ENCODE peak calls at places on chromosomes 1 and 21, in four cellular contexts. I, J, U and K are unnamed samples.

GRCh38 chr1:227316941-227317540 is 1.3 kb downstream of the CDC42BPA start:
- DNase-seq in I (no peak), U (peak), J (no peak), K (peak)

GRCh38 chr1:152817309-152817708 is 5.5 kb downstream of the LCE1B start:
- DNase-seq in J (no peak), I (no peak), U (peak), K (peak)

GRCh38 chr1:203351037-203351625 is at the start of gene FMOD:
- DNase-seq in U (no peak), J (no peak), I (no peak), K (no peak)

GRCh38 chr1:26723013-26723991 is 27.5 kb downstream of the ARID1A start:
- DNase-seq in I (peak), J (peak), U (peak), K (peak)

GRCh38 chr21:46081862-46082637 is 15.9 kb upstream of the COL6A2 start:
- DNase-seq in J (no peak), U (no peak), I (peak), K (no peak)

GRCh38 chr21:36422279-36423098 is 37.3 kb downstream of the CHAF1B start:
- DNase-seq in J (peak), I (peak), U (peak), K (peak)

GRCh38 chr1:20185834-20186782 is at the start of the genes PLA2G2C and UBXN10:
- DNase-seq in J (no peak), I (peak), U (no peak), K (no peak)

GRCh38 chr21:35427320-35428040 is 378.4 kb upstream of the RUNX1 start:
- DNase-seq in J (no peak), U (no peak), I (no peak), K (no peak)

GRCh38 chr1:230335861-230336549 is 90.1 kb downstream of the PGBD5 start:
- DNase-seq in J (no peak), U (no peak), I (no peak), K (no peak)

GRCh38 chr1:44076093-44076492 is 42.5 kb upstream of the KLF17 start:
- DNase-seq in J (no peak), U (no peak), I (no peak), K (no peak)

GRCh38 chr1:32393136-32393535 is 1.1 kb downstream of the BSDC1 start:
- DNase-seq in U (no peak), I (no peak), J (no peak), K (peak)

GRCh38 chr1:149936992-149937705 is 470 bp upstream of the MTMR11 start:
- DNase-seq in J (no peak), U (peak), I (no peak), K (peak)

GRCh38 chr1:203765029-203765837 is at the start of gene LAX1:
- DNase-seq in J (no peak), I (no peak), U (no peak), K (no peak)

GRCh38 chr1:15936025-15936424 is 39.9 kb downstream of the ZBTB17 start:
- DNase-seq in U (no peak), J (no peak), I (no peak), K (no peak)

GRCh38 chr1:101128211-101128727 is 102.7 kb upstream of the DPH5 start:
- DNase-seq in U (no peak), I (no peak), J (no peak), K (no peak)

GRCh38 chr1:197468581-197469175 is 200.6 kb downstream of the CRB1 start:
- DNase-seq in U (no peak), J (no peak), I (no peak), K (no peak)

GRCh38 chr1:161720341-161720887 is 930 bp upstream of the FCRLB start:
- DNase-seq in I (no peak), J (no peak), U (no peak), K (no peak)

GRCh38 chr1:20371883-20372282 is 81.2 kb downstream of the VWA5B1 start:
- DNase-seq in J (no peak), I (no peak), U (peak), K (no peak)

GRCh38 chr21:30329203-30329868 is 8.2 kb downstream of the KRTAP27-1 start:
- DNase-seq in U (peak), J (no peak), I (no peak), K (peak)

GRCh38 chr21:36792505-36792967 is 93.6 kb downstream of the SIM2 start:
- DNase-seq in U (peak), I (no peak), J (no peak), K (peak)

GRCh38 chr1:58576727-58577675 is at the start of gene TACSTD2:
- DNase-seq in J (no peak), I (peak), U (peak), K (peak)

GRCh38 chr1:67746299-67746698 is 61.3 kb downstream of the GADD45A start:
- DNase-seq in U (no peak), I (no peak), J (no peak), K (no peak)

GRCh38 chr1:59976194-59977074 is 49.9 kb upstream of the CYP2J2 start:
- DNase-seq in U (peak), J (peak), I (peak), K (peak)

GRCh38 chr1:207035877-207036558 is 3.5 kb upstream of the C1orf116 start:
- DNase-seq in J (no peak), I (no peak), U (peak), K (no peak)

GRCh38 chr1:44472614-44473262 is 67.7 kb downstream of the RNF220 start:
- DNase-seq in I (no peak), U (no peak), J (no peak), K (no peak)

GRCh38 chr1:100699744-100700143 is 19.8 kb upstream of the VCAM1 start:
- DNase-seq in J (no peak), U (peak), I (no peak), K (no peak)

GRCh38 chr1:14190508-14190907 is 408.0 kb upstream of the KAZN start:
- DNase-seq in U (peak), I (no peak), J (no peak), K (peak)

GRCh38 chr1:29650476-29650875 is 414.2 kb downstream of the PTPRU start:
- DNase-seq in J (no peak), U (no peak), I (peak), K (no peak)

GRCh38 chr21:36193200-36193599 is 36.6 kb downstream of the DOP1B start:
- DNase-seq in U (peak), J (no peak), I (no peak), K (peak)

GRCh38 chr1:231139125-231139649 is 22.7 kb upstream of the TRIM67 start:
- DNase-seq in J (no peak), I (no peak), U (peak), K (peak)

GRCh38 chr1:237786066-237786719 is 104.5 kb downstream of the ZP4 start:
- DNase-seq in I (no peak), U (no peak), J (no peak), K (no peak)

GRCh38 chr1:29668761-29669487 is 432.6 kb downstream of the PTPRU start:
- DNase-seq in I (no peak), U (no peak), J (no peak), K (no peak)

GRCh38 chr1:63322944-63323865 is 838 bp downstream of the FOXD3 start:
- DNase-seq in U (no peak), J (no peak), I (peak), K (peak)

GRCh38 chr1:229094476-229095311 is 176.2 kb upstream of the RAB4A start:
- DNase-seq in J (no peak), U (peak), I (peak), K (peak)

GRCh38 chr1:184329962-184330868 is 56.6 kb upstream of the C1orf21 start:
- DNase-seq in U (peak), I (no peak), J (no peak), K (peak)

GRCh38 chr21:44432841-44433790 is 22.2 kb upstream of the LRRC3 start:
- DNase-seq in J (no peak), I (peak), U (no peak), K (no peak)

GRCh38 chr1:231383159-231383855 is 38.8 kb downstream of the EGLN1 start:
- DNase-seq in U (peak), J (no peak), I (peak), K (peak)

GRCh38 chr1:84300991-84301758 is at the start of gene SAMD13:
- DNase-seq in I (peak), U (peak), J (no peak), K (peak)
- H3K27ac ChIP-seq in I (no peak), U (peak), J (no peak), K (no peak)

GRCh38 chr1:65417729-65418128 is 2.7 kb upstream of the LEPR start:
- DNase-seq in U (peak), J (no peak), I (no peak), K (peak)
- H3K27ac ChIP-seq in U (no peak), J (no peak), I (no peak), K (peak)

GRCh38 chr1:70567167-70567566 is 156.1 kb downstream of the CTH start:
- DNase-seq in U (no peak), J (no peak), I (no peak), K (no peak)
- H3K27ac ChIP-seq in U (no peak), J (no peak), I (no peak), K (no peak)

GRCh38 chr1:94772230-94772641 is 47.9 kb upstream of the SLC44A3 start:
- DNase-seq in I (no peak), J (no peak), U (peak), K (peak)
- H3K27ac ChIP-seq in I (no peak), J (no peak), U (no peak), K (no peak)

GRCh38 chr21:38831526-38832467 is 26.1 kb downstream of the ETS2 start:
- DNase-seq in U (peak), I (peak), J (no peak), K (peak)
- H3K27ac ChIP-seq in U (peak), I (peak), J (no peak), K (peak)

DNA sequence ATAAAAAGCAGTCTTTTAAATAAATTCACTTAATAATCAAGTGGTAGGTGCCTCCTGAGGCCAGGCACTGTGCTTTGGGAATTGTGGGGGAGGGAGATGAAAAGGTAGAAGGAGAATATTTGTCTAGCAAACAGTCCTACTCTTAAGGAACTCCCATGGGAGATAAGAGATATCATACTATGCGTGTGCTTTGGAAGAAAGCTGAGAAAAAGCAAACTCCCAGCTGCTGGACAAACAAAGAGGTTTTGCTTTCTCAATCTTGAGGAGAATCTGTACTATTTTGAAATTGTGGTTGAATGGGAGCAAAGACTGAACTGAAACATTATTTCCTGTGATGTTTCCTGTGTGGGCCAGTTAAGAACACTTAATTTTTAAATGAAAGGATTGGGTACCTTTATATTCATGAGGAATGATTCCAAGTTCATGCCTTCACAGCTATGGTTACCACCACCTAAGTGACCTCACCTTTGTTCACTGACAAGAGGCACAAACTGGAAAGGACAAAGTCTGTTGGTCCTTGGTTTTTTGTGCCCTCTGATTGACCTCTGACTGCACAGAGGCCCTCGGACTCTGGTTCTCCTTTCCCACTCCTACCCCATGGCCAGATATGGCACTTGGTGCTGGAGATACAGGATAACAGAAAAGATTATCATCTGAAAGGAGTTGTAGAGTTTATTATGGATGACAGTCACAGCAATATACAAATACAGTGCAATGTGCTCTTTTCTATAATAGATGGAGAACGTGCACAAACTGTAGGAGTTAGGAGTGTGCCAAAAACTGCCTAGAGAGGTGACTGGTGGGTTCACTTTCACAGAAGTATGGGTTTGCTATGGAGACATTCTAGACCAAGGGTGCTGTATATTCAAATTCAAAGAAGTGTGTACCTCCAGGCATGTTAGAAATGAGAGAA is 1.6 kb downstream of the CD53 start:
- DNase-seq in J (no peak), I (no peak), U (no peak), K (no peak)
- H3K27ac ChIP-seq in J (no peak), I (peak), U (no peak), K (no peak)

GRCh38 chr1:224933584-224933983 is 4.1 kb downstream of the DNAH14 start:
- DNase-seq in U (no peak), I (no peak), J (no peak), K (no peak)

GRCh38 chr1:224928906-224929305 is 569 bp upstream of the DNAH14 start:
- DNase-seq in I (no peak), J (no peak), U (no peak), K (no peak)

GRCh38 chr1:224931605-224932004 is 2.1 kb downstream of the DNAH14 start:
- DNase-seq in U (no peak), I (no peak), J (no peak), K (no peak)

GRCh38 chr1:224932607-224933249 is 3.3 kb downstream of the DNAH14 start:
- DNase-seq in J (no peak), U (no peak), I (no peak), K (no peak)

GRCh38 chr1:224929335-224930237 is at the start of gene DNAH14:
- DNase-seq in I (peak), J (peak), U (peak), K (peak)
- H3K27ac ChIP-seq in I (peak), J (no peak), U (peak), K (no peak)

GRCh38 chr1:209657918-209658317 is 5.7 kb upstream of the LAMB3 start:
- DNase-seq in I (no peak), U (no peak), J (no peak), K (peak)
- H3K27ac ChIP-seq in I (no peak), U (peak), J (no peak), K (peak)